ENCODE peak calls at places on chromosomes 11 and 22, in four cellular contexts. F is neural progenitor cell, A is H1, Q is PC-3. I is an unnamed sample.

GRCh38 chr11:5107285-5107684 is 30.9 kb downstream of the OR52A5 start:
- DNase-seq in Q (no peak), F (no peak), A (no peak), I (no peak)

GRCh38 chr11:118907749-118908106 is 18.0 kb downstream of the BCL9L start:
- DNase-seq in Q (no peak), A (no peak), F (peak), I (no peak)

GRCh38 chr11:44979536-44980399 is 29.1 kb upstream of the TP53I11 start:
- DNase-seq in A (no peak), F (peak), Q (peak), I (no peak)

GRCh38 chr11:117519170-117519569 is 191.5 kb downstream of the CEP164 start:
- DNase-seq in Q (no peak), F (peak), A (no peak), I (no peak)

GRCh38 chr22:39013923-39014722 is at the start of gene APOBEC3C:
- DNase-seq in F (peak), A (no peak), Q (peak), I (peak)

GRCh38 chr11:84140386-84141169 is 854.4 kb upstream of the CCDC90B start:
- DNase-seq in A (no peak), F (no peak), Q (no peak), I (no peak)

GRCh38 chr11:61342207-61342803 is 9.3 kb downstream of the TKFC start:
- DNase-seq in A (no peak), F (no peak), Q (no peak), I (no peak)

GRCh38 chr11:129041611-129042018 is 98.9 kb upstream of the TP53AIP1 start:
- DNase-seq in Q (no peak), F (no peak), A (no peak), I (peak)

GRCh38 chr22:44584256-44584902 is 86.3 kb upstream of the RTL6 start:
- DNase-seq in Q (no peak), A (no peak), F (no peak), I (no peak)

GRCh38 chr11:128550967-128551522 is 36.3 kb downstream of the ETS1 start:
- DNase-seq in Q (no peak), A (no peak), F (no peak), I (no peak)

GRCh38 chr11:27274854-27275395 is 88.1 kb downstream of the CCDC34 start:
- DNase-seq in A (no peak), Q (no peak), F (no peak), I (no peak)
- H3K27ac ChIP-seq in A (no peak), Q (no peak), F (no peak), I (no peak)

DNA sequence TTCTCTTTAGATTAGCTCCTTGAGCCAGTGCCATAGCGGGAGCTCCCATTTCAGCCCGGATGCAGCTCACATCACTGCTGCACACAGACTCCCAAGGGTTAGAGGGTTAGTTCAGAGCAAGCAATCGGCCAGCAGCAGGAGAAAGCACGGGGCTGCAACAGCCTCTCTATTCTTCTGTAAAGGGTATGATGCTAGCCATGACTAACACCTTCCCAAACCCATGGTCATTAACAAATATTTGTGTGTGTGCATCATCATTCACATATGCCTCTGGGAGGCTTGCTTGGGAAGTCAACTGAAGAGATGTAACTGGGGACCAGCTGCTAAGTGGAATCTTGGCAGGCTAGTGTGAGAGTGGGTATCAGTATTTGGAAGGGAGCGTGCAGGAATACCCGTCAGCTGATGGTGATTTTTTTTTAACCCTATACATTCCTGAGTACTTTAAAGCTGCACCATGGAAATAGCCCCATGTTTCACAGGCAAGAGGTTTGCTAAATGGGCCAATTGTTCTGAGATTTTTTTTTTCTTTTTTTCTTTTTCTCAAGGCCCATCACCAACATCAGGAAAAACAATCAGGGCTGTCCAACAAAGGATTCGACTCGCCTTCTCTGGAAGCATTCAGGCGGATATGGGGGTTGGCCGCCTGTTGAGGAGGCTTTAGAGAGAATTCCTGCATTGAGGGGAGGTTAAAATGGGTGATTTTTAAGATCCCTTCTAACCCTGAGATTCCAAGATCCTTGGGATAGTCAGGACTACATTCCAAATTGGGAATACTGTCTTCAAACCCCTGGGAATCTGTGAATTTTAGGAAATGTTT is 33.2 kb upstream of the CCDC89 start:
- DNase-seq in Q (peak), A (peak), F (peak), I (peak)
- TF ChIP-seq EZH2 in Q (no peak), A (no peak), F (no peak), I (no peak)

DNA sequence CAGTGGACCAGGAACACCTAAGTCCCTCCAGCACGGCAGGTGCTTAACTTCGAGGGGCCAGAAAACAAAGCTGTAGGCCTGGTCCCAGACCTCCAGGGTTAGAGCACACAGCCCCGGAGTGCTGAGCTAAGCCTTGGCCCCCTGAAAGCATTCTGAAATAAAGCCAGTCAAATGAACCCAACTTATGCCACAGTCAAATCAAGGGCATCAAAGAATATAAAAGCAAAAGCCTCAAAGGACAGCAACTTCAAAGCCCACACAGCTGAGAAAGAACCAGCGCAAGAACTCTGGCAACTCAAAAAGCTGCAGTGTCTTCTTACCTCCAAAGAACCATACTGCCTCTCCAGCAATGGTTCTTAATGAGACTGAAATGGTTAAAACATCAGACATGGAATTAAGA is 39.1 kb downstream of the TMEM123 start:
- DNase-seq in F (no peak), Q (no peak), A (no peak), I (no peak)
- H3K27ac ChIP-seq in F (no peak), Q (no peak), A (no peak), I (no peak)

GRCh38 chr11:76787911-76788596 is 4.9 kb downstream of the TSKU start:
- DNase-seq in Q (no peak), A (no peak), F (no peak), I (peak)
- TF ChIP-seq EZH2 in Q (no peak), A (no peak), F (no peak), I (no peak)

DNA sequence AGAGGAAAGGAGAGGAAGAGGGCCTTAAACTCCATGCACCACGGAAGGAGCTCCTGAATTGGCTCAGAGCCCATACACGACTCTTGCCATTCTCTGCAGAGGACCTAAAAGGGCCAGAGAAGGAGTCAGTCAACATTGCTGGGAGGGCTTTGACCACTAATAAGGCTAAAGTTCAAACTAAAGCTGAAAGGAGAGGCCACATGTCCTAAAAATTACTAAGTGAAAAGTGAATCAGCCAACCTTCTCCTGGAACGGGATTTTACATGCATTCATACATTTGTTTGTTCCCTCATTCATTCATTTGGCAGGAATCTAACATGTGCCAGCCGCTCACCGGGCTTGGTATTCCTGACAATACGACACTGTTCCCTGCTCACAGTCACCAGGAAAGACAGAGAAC is 10.5 kb downstream of the CLMP start:
- DNase-seq in F (no peak), Q (peak), A (no peak), I (peak)
- H3K27ac ChIP-seq in F (no peak), Q (peak), A (no peak), I (peak)

DNA sequence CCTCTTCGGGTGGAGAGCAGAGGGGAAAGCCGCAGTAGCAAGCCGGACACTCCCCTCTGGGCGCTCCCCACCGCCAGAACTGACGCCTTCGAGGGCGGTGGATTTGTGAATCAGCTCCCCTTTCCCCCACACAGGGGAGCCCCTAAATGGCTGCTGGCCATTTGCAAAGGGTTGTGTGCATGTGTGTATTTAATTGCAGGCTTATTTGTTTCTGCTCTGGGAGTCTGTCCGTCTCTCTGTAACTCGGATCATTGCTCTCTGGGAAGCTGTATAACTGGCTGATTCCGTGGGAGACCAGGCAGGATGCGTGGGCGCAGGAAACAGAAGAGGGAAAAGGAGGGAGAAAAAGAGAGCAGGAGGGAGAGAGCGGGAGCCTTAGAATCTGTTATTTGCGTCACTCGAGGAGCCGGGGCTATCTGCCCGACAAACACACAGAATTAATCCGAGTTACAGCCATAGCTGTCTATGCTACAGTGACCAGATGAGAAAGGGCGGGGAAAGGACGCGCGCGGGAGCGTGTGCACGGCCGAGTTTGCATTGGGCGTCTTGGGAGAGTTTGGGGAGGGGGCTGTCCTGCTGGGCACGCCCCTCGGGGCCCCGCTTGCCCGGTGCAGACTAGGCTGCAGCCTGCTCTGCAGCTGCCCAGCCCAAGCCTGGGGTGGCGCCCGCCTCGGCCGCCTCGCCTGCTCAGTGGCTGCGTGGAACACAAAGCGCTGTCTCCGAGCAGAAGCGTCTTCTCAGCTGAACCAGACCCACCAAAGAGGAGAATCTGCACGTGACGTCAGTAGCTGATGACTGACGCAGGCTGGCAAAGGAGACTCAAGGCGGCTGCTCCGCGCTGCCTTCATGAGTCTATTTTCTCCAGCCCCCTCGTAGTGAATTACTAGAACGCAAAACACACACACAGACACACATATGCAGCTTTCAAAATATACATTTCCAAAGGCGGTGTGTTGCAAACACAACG is 105.3 kb upstream of the HSD17B12 start:
- DNase-seq in A (no peak), F (peak), Q (no peak), I (peak)
- TF ChIP-seq EZH2 in A (peak), F (peak), Q (no peak), I (no peak)

GRCh38 chr11:111356660-111357048 is 22.4 kb downstream of the POU2AF1 start:
- DNase-seq in F (no peak), A (no peak), Q (no peak), I (no peak)
- H3K27ac ChIP-seq in F (no peak), A (no peak), Q (no peak), I (no peak)

DNA sequence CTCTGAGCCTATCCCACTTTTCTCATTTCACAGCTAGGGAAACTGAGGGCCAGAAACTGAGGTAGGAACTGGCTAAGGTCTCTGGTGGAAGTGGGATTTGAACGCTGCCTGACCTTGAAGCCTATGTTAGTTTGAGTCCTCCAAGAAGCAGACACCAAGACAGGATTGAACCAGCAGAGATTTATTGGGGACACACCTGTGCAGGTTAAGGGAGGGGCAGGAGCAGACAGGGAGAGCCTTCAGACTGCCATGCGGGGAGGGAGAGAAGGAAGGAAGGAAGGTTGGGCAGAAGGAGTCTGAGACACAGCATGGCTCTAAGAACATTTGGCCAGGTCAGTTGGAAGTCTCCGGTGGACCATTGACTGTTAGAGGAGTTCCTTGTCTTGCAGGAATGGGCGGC is 59.5 kb downstream of the SGSM1 start:
- DNase-seq in A (no peak), Q (no peak), F (no peak), I (no peak)
- TF ChIP-seq EZH2 in A (no peak), Q (no peak), F (no peak), I (no peak)